ENCODE peak calls at places on chromosomes 11 and 22, in seven cellular contexts. One of them, this sample, is unnamed.

GRCh38 chr11:126597041-126597440 is 241.6 kb downstream of the ST3GAL4 start:
- DNase-seq in AG09319: no peak
- DNase-seq in effector memory CD8-positive, alpha-beta T cell: no peak
- DNase-seq in astrocyte of the cerebellum: no peak
- DNase-seq in cardiac muscle cell: peak
- DNase-seq in mucosa of gallbladder: no peak
- DNase-seq in activated CD8-positive, alpha-beta memory T cell treated with anti-CD3 and anti-CD28 coated beads, Interleukin-2, amount 50 U/mL, for 48 hours: no peak
- DNase-seq in this sample: no peak

GRCh38 chr11:71340076-71340606 is 87.8 kb upstream of the SHANK2 start:
- DNase-seq in effector memory CD8-positive, alpha-beta T cell: no peak
- DNase-seq in AG09319: no peak
- DNase-seq in astrocyte of the cerebellum: no peak
- DNase-seq in mucosa of gallbladder: no peak
- DNase-seq in activated CD8-positive, alpha-beta memory T cell treated with anti-CD3 and anti-CD28 coated beads, Interleukin-2, amount 50 U/mL, for 48 hours: no peak
- DNase-seq in cardiac muscle cell: no peak
- DNase-seq in this sample: no peak

GRCh38 chr11:59556883-59557205 is 45.5 kb downstream of the OR4D9 start:
- DNase-seq in AG09319: no peak
- DNase-seq in mucosa of gallbladder: no peak
- DNase-seq in effector memory CD8-positive, alpha-beta T cell: no peak
- DNase-seq in activated CD8-positive, alpha-beta memory T cell treated with anti-CD3 and anti-CD28 coated beads, Interleukin-2, amount 50 U/mL, for 48 hours: peak
- DNase-seq in cardiac muscle cell: no peak
- DNase-seq in astrocyte of the cerebellum: no peak
- DNase-seq in this sample: peak

GRCh38 chr22:36563898-36564297 is 34.9 kb upstream of the EIF3D start:
- DNase-seq in AG09319: no peak
- DNase-seq in astrocyte of the cerebellum: no peak
- DNase-seq in activated CD8-positive, alpha-beta memory T cell treated with anti-CD3 and anti-CD28 coated beads, Interleukin-2, amount 50 U/mL, for 48 hours: no peak
- DNase-seq in cardiac muscle cell: no peak
- DNase-seq in mucosa of gallbladder: no peak
- DNase-seq in effector memory CD8-positive, alpha-beta T cell: no peak
- DNase-seq in this sample: no peak

GRCh38 chr11:59151761-59152160 is 9.1 kb downstream of the FAM111A start:
- DNase-seq in cardiac muscle cell: no peak
- DNase-seq in activated CD8-positive, alpha-beta memory T cell treated with anti-CD3 and anti-CD28 coated beads, Interleukin-2, amount 50 U/mL, for 48 hours: no peak
- DNase-seq in effector memory CD8-positive, alpha-beta T cell: no peak
- DNase-seq in astrocyte of the cerebellum: no peak
- DNase-seq in mucosa of gallbladder: no peak
- DNase-seq in AG09319: no peak
- DNase-seq in this sample: no peak

GRCh38 chr11:92941676-92942571 is 27.5 kb upstream of the MTNR1B start:
- DNase-seq in effector memory CD8-positive, alpha-beta T cell: no peak
- DNase-seq in cardiac muscle cell: peak
- DNase-seq in mucosa of gallbladder: peak
- DNase-seq in activated CD8-positive, alpha-beta memory T cell treated with anti-CD3 and anti-CD28 coated beads, Interleukin-2, amount 50 U/mL, for 48 hours: no peak
- DNase-seq in AG09319: peak
- DNase-seq in astrocyte of the cerebellum: peak
- DNase-seq in this sample: no peak

GRCh38 chr11:43895601-43896000 is 15.0 kb downstream of the ALKBH3 start:
- DNase-seq in AG09319: no peak
- DNase-seq in mucosa of gallbladder: no peak
- DNase-seq in cardiac muscle cell: no peak
- DNase-seq in activated CD8-positive, alpha-beta memory T cell treated with anti-CD3 and anti-CD28 coated beads, Interleukin-2, amount 50 U/mL, for 48 hours: no peak
- DNase-seq in astrocyte of the cerebellum: no peak
- DNase-seq in effector memory CD8-positive, alpha-beta T cell: no peak
- DNase-seq in this sample: no peak

GRCh38 chr22:42625416-42625815 is 10.7 kb upstream of the POLDIP3 start:
- DNase-seq in activated CD8-positive, alpha-beta memory T cell treated with anti-CD3 and anti-CD28 coated beads, Interleukin-2, amount 50 U/mL, for 48 hours: no peak
- DNase-seq in mucosa of gallbladder: no peak
- DNase-seq in cardiac muscle cell: no peak
- DNase-seq in AG09319: no peak
- DNase-seq in effector memory CD8-positive, alpha-beta T cell: no peak
- DNase-seq in astrocyte of the cerebellum: no peak
- DNase-seq in this sample: no peak

GRCh38 chr22:48905206-48905975 is 922.3 kb downstream of the BRD1 start:
- DNase-seq in cardiac muscle cell: no peak
- DNase-seq in activated CD8-positive, alpha-beta memory T cell treated with anti-CD3 and anti-CD28 coated beads, Interleukin-2, amount 50 U/mL, for 48 hours: no peak
- DNase-seq in mucosa of gallbladder: no peak
- DNase-seq in astrocyte of the cerebellum: no peak
- DNase-seq in effector memory CD8-positive, alpha-beta T cell: no peak
- DNase-seq in AG09319: no peak
- DNase-seq in this sample: peak

GRCh38 chr11:47786373-47786772 is 19.2 kb upstream of the FNBP4 start:
- DNase-seq in cardiac muscle cell: peak
- DNase-seq in AG09319: no peak
- DNase-seq in effector memory CD8-positive, alpha-beta T cell: no peak
- DNase-seq in activated CD8-positive, alpha-beta memory T cell treated with anti-CD3 and anti-CD28 coated beads, Interleukin-2, amount 50 U/mL, for 48 hours: no peak
- DNase-seq in astrocyte of the cerebellum: no peak
- DNase-seq in mucosa of gallbladder: no peak
- DNase-seq in this sample: no peak

GRCh38 chr11:19703211-19703610 is 9.4 kb upstream of the NAV2 start:
- DNase-seq in effector memory CD8-positive, alpha-beta T cell: no peak
- DNase-seq in astrocyte of the cerebellum: no peak
- DNase-seq in AG09319: no peak
- DNase-seq in activated CD8-positive, alpha-beta memory T cell treated with anti-CD3 and anti-CD28 coated beads, Interleukin-2, amount 50 U/mL, for 48 hours: no peak
- DNase-seq in mucosa of gallbladder: no peak
- DNase-seq in cardiac muscle cell: no peak
- DNase-seq in this sample: no peak

This sample was measured in left lobe of liver.